ENCODE peak calls at places on chromosomes 3 and 15, in four cellular contexts. V is RWPE2, G is cardiac muscle cell, X is tibial nerve. T is an unnamed sample.

GRCh38 chr3:48655586-48655985 is 7.1 kb downstream of the CELSR3 start:
- DNase-seq in G (no peak), V (no peak), X (no peak), T (peak; percentile 72)

GRCh38 chr3:125212096-125212508 is 446 bp downstream of the SLC12A8 start:
- DNase-seq in X (no peak), G (no peak), V (no peak), T (no peak)

GRCh38 chr15:55654541-55654940 is 66.4 kb upstream of the PYGO1 start:
- DNase-seq in X (no peak), G (peak; percentile 11), V (no peak), T (no peak)

GRCh38 chr15:63402498-63403253 is 21.0 kb upstream of the CA12 start:
- DNase-seq in G (peak; percentile 63), X (no peak), V (no peak), T (no peak)

GRCh38 chr15:86362556-86362955 is 282.9 kb downstream of the AGBL1 start:
- DNase-seq in X (no peak), G (no peak), V (peak; percentile 92), T (no peak)

GRCh38 chr3:30516238-30516637 is 90.2 kb upstream of the TGFBR2 start:
- DNase-seq in G (peak; percentile 31), X (no peak), V (no peak), T (no peak)

GRCh38 chr15:28919201-28919627 is 33.4 kb downstream of the APBA2 start:
- DNase-seq in X (no peak), V (peak; percentile 63), G (no peak), T (peak; percentile 65)

GRCh38 chr15:50940506-50940905 is 32.0 kb downstream of the AP4E1 start:
- DNase-seq in G (peak; percentile 42), X (no peak), V (no peak), T (no peak)

GRCh38 chr3:27467545-27467944 is 16.6 kb downstream of the SLC4A7 start:
- DNase-seq in V (no peak), G (peak; percentile 74), X (no peak), T (no peak)

GRCh38 chr3:50333744-50334328 is 5.8 kb upstream of the TUSC2 start:
- DNase-seq in V (no peak), G (peak; percentile 89), X (no peak), T (no peak)
- H3K4me3 ChIP-seq in V (no peak overlapping the region), G (no peak overlapping the region), X (no peak overlapping the region), T (peak overlapping the region; percentile 81)

DNA sequence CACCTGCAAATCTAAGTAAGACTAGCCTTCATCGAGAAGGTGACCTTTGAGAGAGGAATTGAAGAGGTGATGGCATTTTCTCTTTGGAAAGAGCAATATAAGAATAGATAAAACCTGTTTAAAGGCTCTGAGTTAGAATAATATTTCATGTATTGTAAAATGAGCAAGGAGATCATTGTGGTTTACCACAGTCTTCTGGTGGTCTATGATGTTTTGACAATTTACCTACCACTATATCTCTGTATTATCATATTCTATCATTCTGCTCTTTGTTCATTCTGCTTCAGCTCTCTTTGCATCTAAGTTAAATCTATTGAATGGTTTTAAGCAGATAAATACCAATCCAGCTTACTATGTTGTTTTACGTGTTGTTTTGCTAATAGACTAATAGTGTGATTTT is 982.3 kb downstream of the SI start:
- DNase-seq in V (no peak), X (no peak), G (no peak), T (no peak)
- H3K27ac ChIP-seq in V (no peak overlapping the region), X (no peak overlapping the region), G (no peak overlapping the region), T (no peak overlapping the region)

DNA sequence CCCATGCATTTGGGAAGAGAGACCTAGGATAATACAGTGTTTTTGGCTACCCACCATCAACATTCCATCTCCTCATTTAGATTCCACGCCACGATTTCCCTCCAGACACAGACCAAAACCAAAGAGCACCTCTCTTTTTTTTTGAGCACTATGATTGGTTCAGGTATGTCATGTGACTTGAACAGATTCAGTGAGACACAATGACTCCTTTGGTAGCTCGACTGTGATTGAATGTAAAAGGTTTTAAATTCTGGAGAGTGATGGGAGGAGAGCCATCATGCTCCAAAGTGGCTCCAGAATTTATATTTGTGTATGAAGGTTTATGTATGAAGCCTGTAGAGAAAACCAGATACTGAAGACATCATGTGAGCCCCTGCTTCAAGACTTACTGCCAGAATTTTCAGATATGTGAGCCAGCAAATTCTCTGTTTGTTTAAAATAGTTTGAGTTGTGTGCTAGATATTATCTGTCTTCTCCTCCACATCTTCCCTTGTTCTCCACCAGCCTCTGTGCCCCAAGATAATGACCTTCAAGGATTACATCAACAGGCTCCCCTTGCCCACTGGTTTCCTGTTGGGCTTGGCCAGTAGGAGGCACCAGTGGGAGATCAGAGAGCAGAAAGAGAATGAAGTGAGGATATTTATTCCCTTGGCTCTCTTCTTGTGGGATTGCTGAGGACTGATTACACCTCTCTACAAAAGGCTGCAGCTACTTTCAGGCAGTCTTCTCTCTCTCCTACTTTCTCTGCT is 12.5 kb downstream of the MYD88 start:
- DNase-seq in G (no peak), V (no peak), X (no peak), T (no peak)
- TF ChIP-seq CTCF in G (no peak), V (no peak), X (no peak), T (no peak)

GRCh38 chr15:70469182-70469581 is 294.2 kb downstream of the UACA start:
- DNase-seq in G (no peak), X (no peak), V (no peak), T (no peak)

GRCh38 chr15:70469651-70470555 is 293.5 kb downstream of the UACA start:
- DNase-seq in G (no peak), V (no peak), X (no peak), T (no peak)

GRCh38 chr15:70473623-70474366 is 289.6 kb downstream of the UACA start:
- DNase-seq in V (no peak), G (peak; percentile 62), X (no peak), T (peak; percentile 29)

GRCh38 chr15:70471517-70471916 is 291.8 kb downstream of the UACA start:
- DNase-seq in G (no peak), V (no peak), X (no peak), T (no peak)

GRCh38 chr15:70470556-70471191 is 292.7 kb downstream of the UACA start:
- DNase-seq in G (no peak), V (no peak), X (no peak), T (no peak)
- H3K4me3 ChIP-seq in G (no peak overlapping the region), V (no peak overlapping the region), X (no peak overlapping the region), T (no peak overlapping the region)

GRCh38 chr15:77747175-77748077 is 114.7 kb upstream of the LINGO1 start:
- DNase-seq in X (no peak), V (no peak), G (no peak), T (no peak)
- H3K27ac ChIP-seq in X (no peak overlapping the region), V (no peak overlapping the region), G (no peak overlapping the region), T (no peak overlapping the region)

GRCh38 chr3:69936266-69936665 is 63.3 kb upstream of the SAMMSON start:
- DNase-seq in X (no peak), G (no peak), V (no peak), T (no peak)
- TF ChIP-seq CTCF in X (no peak), G (no peak), V (no peak), T (no peak)

GRCh38 chr15:38266247-38266996 is 13.8 kb downstream of the SPRED1 start:
- DNase-seq in X (no peak), G (peak; percentile 49), V (no peak), T (no peak)
- H3K4me3 ChIP-seq in X (no peak overlapping the region), G (no peak overlapping the region), V (no peak overlapping the region), T (no peak overlapping the region)